ENCODE peak calls at places on chromosomes 7 and 10, in five cellular contexts. M is OCI-LY7, X is prostate gland, U is GM12878, H is body of pancreas. F is an unnamed sample. For H3K9me3, the result is how much of the 10 kb centered on the place peaks cover.

GRCh38 chr7:36904802-36905201 is 180.5 kb upstream of the AOAH start:
- DNase-seq in M (no peak), X (no peak), U (no peak), H (peak), F (peak)

GRCh38 chr7:65832281-65832680 is 40.6 kb upstream of the VKORC1L1 start:
- DNase-seq in M (no peak), X (no peak), U (no peak), H (no peak), F (no peak)

GRCh38 chr10:77392236-77392721 is 245.3 kb downstream of the KCNMA1 start:
- DNase-seq in M (no peak), X (no peak), U (no peak), H (no peak), F (no peak)

GRCh38 chr7:23530901-23531793 is 634 bp downstream of the TRA2A start:
- DNase-seq in M (peak), X (peak), U (no peak), H (peak), F (peak)

GRCh38 chr7:118153551-118154177 is 30.3 kb upstream of the LSM8 start:
- DNase-seq in M (peak), X (no peak), U (no peak), H (peak), F (no peak)

GRCh38 chr7:104983620-104984539 is 30.1 kb upstream of the KMT2E start:
- DNase-seq in M (peak), X (peak), U (peak), H (peak), F (peak)

GRCh38 chr10:32955299-32955772 is 2.7 kb downstream of the ITGB1 start:
- DNase-seq in M (no peak), X (no peak), U (no peak), H (no peak), F (no peak)

GRCh38 chr7:20279979-20280378 is 50.7 kb upstream of the ITGB8 start:
- DNase-seq in M (peak), X (no peak), U (no peak), H (no peak), F (no peak)

GRCh38 chr10:34565934-34566333 is 249.2 kb downstream of the PARD3 start:
- DNase-seq in M (no peak), X (no peak), U (no peak), H (no peak), F (no peak)

GRCh38 chr7:27112960-27113949 is 10.8 kb upstream of the HOXA2 start:
- DNase-seq in M (no peak), X (peak), U (no peak), H (peak), F (peak)

GRCh38 chr10:73881221-73881919 is 7.0 kb upstream of the CAMK2G start:
- DNase-seq in M (no peak), X (no peak), U (no peak), H (no peak), F (no peak)

GRCh38 chr10:77844713-77845454 is 81.7 kb downstream of the DLG5 start:
- DNase-seq in M (no peak), X (peak), U (no peak), H (no peak), F (no peak)

GRCh38 chr7:16356241-16356958 is 64.9 kb downstream of the CRPPA start:
- DNase-seq in M (no peak), X (no peak), U (no peak), H (no peak), F (no peak)

GRCh38 chr10:71293446-71294090 is 25.5 kb upstream of the SLC29A3 start:
- DNase-seq in M (no peak), X (peak), U (no peak), H (no peak), F (no peak)

GRCh38 chr7:30911133-30911532 is 520 bp upstream of the AQP1 start:
- DNase-seq in M (no peak), X (no peak), U (no peak), H (no peak), F (no peak)

DNA sequence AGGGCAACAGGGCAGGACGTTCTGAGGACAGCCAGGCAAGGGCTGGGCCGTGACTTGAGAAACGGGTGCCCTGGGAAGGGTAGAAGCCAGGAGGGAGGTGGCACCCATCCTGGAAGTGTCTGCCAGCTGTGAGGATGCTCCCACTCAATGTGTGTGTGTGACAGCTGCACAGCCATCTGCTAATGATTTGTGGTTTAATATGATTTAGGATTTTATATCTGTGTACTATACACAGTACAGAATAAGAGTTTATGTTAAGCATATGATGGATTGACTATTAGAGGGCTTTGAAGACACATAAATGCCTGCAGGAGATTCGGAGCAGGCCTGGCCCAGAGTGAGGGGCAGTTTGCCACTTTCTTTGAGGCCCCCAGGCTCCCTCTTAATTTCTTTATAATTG is 81.6 kb upstream of the VIPR2 start:
- DNase-seq in M (no peak), X (no peak), U (no peak), H (no peak), F (no peak)
- H3K9me3 ChIP-seq in M (under half), X (under half), U (under half), H (under half), F (under half)

GRCh38 chr7:132399367-132399766 is 176.9 kb downstream of the PLXNA4 start:
- DNase-seq in M (no peak), X (no peak), U (no peak), H (no peak), F (no peak)

GRCh38 chr7:132402751-132403245 is 173.5 kb downstream of the PLXNA4 start:
- DNase-seq in M (no peak), X (no peak), U (no peak), H (no peak), F (no peak)

GRCh38 chr7:132398253-132398913 is 177.9 kb downstream of the PLXNA4 start:
- DNase-seq in M (no peak), X (no peak), U (no peak), H (no peak), F (peak)

GRCh38 chr7:132402096-132402495 is 174.2 kb downstream of the PLXNA4 start:
- DNase-seq in M (no peak), X (no peak), U (no peak), H (no peak), F (no peak)

DNA sequence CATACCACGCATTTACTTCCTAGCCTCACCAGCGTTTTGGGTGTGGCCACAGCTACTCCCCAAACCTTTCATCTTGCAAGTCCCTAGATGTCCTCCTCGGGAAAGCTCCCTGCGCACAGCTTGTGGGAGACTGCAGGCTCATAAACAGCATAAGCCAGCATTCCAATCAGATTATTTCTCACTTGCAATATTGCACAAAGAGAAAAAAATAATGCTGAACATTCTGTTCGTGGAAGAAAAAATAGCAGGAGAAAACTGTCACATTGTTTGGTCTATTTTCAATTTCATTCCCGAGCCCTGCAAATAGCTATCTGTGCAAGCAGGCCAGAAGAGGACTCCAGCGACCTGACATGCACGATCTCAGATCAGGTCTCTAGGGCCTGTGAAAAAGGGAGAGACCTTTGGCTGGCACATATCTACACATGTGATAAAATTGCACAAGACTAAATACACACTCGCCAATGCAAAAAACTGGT is 175.6 kb downstream of the PLXNA4 start:
- DNase-seq in M (no peak), X (no peak), U (no peak), H (no peak), F (no peak)
- H3K4me3 ChIP-seq in M (no peak), X (no peak), U (no peak), H (no peak), F (no peak)

GRCh38 chr10:4334076-4334475 is 491.9 kb upstream of the AKR1E2 start:
- DNase-seq in M (peak), X (no peak), U (no peak), H (no peak), F (no peak)
- H3K27ac ChIP-seq in M (peak), X (no peak), U (no peak), H (no peak), F (no peak)

GRCh38 chr7:76211216-76211615 is 9.5 kb downstream of the SRRM3 start:
- DNase-seq in M (no peak), X (no peak), U (no peak), H (no peak), F (peak)

GRCh38 chr7:76206633-76207032 is 4.9 kb downstream of the SRRM3 start:
- DNase-seq in M (no peak), X (no peak), U (no peak), H (no peak), F (no peak)

GRCh38 chr7:76204147-76204546 is 2.5 kb downstream of the SRRM3 start:
- DNase-seq in M (no peak), X (no peak), U (no peak), H (no peak), F (no peak)

DNA sequence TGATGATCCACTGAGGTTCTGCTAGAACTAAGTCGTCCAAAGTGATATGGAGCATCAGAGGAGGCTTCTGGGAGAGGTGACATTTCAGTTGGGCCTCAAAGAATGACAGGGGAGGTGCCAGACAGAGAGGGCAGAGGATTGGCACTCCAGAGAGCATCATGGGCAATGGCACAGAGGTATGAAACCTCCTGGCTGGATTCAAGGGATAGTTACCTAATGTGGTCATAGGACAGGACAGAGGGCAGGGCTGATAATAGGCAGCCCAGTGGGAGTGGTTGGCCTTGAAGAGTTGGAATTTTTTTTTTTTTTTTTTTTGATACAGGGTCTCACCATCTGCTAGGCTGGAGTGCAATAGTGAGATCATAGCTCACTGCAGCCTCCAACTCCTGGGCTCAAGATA is 7.6 kb downstream of the SRRM3 start:
- DNase-seq in M (no peak), X (no peak), U (no peak), H (no peak), F (no peak)
- H3K9me3 ChIP-seq in M (under half), X (under half), U (under half), H (under half), F (under half)

DNA sequence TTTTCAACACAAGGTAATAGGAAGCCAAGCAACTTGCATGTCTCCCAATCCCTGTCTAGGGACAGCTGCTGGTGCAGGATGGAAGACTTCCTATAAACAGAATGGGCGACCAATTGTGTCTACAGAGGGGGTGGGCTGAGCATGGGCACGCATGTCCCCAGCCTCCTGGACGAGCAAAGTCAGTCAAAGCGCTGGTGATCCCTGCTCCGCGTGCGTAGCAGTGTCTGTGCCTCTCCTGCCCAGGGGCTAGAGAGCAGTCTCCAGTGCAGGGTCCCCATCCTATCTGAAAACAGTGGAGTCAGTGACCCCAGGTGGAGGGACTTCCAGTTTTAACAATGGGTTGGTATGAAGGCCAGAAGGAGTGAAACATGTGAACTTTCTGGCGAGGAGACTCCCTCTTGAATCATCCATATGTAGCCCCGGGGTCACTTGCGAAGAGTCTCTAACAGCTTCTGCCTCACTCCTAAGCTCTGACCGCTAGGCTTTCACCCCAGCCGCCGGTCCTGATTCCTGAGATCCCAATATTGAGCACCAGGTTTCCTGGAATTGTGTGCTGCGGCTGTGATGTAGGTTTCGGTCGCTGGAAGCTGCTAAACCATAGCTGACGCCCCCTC is 723 bp upstream of the CASP2 start:
- DNase-seq in M (peak), X (no peak), U (no peak), H (no peak), F (no peak)
- H3K4me3 ChIP-seq in M (peak), X (peak), U (peak), H (no peak), F (no peak)

DNA sequence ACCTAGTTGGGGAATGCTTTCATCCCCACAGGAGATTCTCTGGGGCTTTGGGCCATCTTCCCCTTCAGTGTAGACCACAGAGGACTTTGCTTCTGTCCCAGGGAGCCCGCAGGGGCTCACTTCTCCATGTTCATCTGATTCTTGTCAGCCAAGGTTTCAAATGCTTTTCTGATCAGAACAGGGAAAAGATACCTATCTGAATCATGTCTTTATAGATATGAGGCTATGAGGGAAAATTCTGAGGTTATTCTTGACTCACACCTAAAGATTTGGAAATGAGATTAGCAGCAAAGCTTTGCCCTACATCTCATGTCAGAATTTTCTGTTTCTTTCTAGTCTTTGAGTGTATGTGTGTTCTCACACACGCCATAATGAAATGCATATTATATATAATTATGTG is 53.3 kb downstream of the FIGNL1 start:
- DNase-seq in M (no peak), X (no peak), U (no peak), H (no peak), F (no peak)
- H3K27ac ChIP-seq in M (no peak), X (no peak), U (peak), H (no peak), F (no peak)

GRCh38 chr7:157475095-157475494 is 138.3 kb downstream of the DNAJB6 start:
- DNase-seq in M (no peak), X (no peak), U (no peak), H (no peak), F (no peak)
- H3K9me3 ChIP-seq in M (under half), X (under half), U (under half), H (under half), F (under half)

GRCh38 chr7:32167815-32168214 is 97.6 kb upstream of the PDE1C start:
- DNase-seq in M (no peak), X (no peak), U (no peak), H (no peak), F (no peak)
- H3K4me3 ChIP-seq in M (no peak), X (no peak), U (no peak), H (no peak), F (no peak)